ENCODE peak calls at places on chromosomes 5 and 9, in seven cellular contexts. K is A549, W is neuronal stem cell, J is tibial nerve, N is fibroblast of lung, A is PC-3, X is ovary. U is an unnamed sample. For H3K9me3, the result is how much of the 10 kb centered on the place peaks cover.

GRCh38 chr5:149358294-149358651 is 427 bp downstream of the PCYOX1L start:
- DNase-seq in J (peak), K (no peak), X (peak), N (no peak), W (no peak), A (peak), U (no peak)

GRCh38 chr5:17918373-17919104 is 284.3 kb downstream of the TAF11L14 start:
- DNase-seq in A (no peak), N (no peak), X (no peak), J (no peak), K (peak), W (no peak), U (no peak)

GRCh38 chr9:34633851-34634550 is 3.6 kb downstream of the SIGMAR1 start:
- DNase-seq in K (peak), X (peak), J (peak), N (peak), W (peak), A (peak), U (peak)

GRCh38 chr9:87148391-87149237 is 201.3 kb upstream of the GAS1 start:
- DNase-seq in W (peak), X (peak), A (no peak), N (peak), J (peak), K (peak), U (peak)

GRCh38 chr9:69971643-69972449 is 71.8 kb upstream of the MAMDC2 start:
- DNase-seq in A (peak), W (peak), K (peak), J (peak), X (peak), N (peak), U (peak)

GRCh38 chr5:123209163-123210013 is 120.3 kb downstream of the PRDM6 start:
- DNase-seq in X (no peak), J (no peak), N (peak), A (peak), K (peak), W (no peak), U (no peak)

GRCh38 chr5:41983284-41983683 is 58.2 kb downstream of the FBXO4 start:
- DNase-seq in N (no peak), A (no peak), X (no peak), K (no peak), W (no peak), J (no peak), U (no peak)

GRCh38 chr5:157295247-157295646 is 29.3 kb downstream of the CYFIP2 start:
- DNase-seq in X (no peak), A (no peak), W (no peak), K (no peak), J (no peak), N (no peak), U (no peak)

GRCh38 chr5:169804861-169805260 is 167.8 kb downstream of the DOCK2 start:
- DNase-seq in W (no peak), X (no peak), N (peak), J (no peak), K (no peak), A (no peak), U (no peak)

GRCh38 chr5:118450924-118451332 is 537.4 kb downstream of the DTWD2 start:
- DNase-seq in W (peak), N (no peak), J (no peak), X (no peak), A (no peak), K (no peak), U (no peak)

GRCh38 chr5:145854651-145855258 is 18.1 kb downstream of the GRXCR2 start:
- DNase-seq in X (no peak), A (peak), K (peak), N (peak), J (no peak), W (no peak), U (no peak)

GRCh38 chr9:107929439-107929838 is 439.9 kb upstream of the KLF4 start:
- DNase-seq in A (no peak), J (peak), W (no peak), K (no peak), X (peak), N (peak), U (peak)

GRCh38 chr9:130866474-130866965 is 30.1 kb downstream of the QRFP start:
- DNase-seq in X (peak), N (peak), W (peak), A (peak), K (peak), J (peak), U (peak)

GRCh38 chr9:134410078-134410834 is 84.0 kb downstream of the RXRA start:
- DNase-seq in J (no peak), W (no peak), A (no peak), K (peak), N (no peak), X (no peak), U (no peak)

GRCh38 chr5:154878642-154879335 is 20.4 kb downstream of the CNOT8 start:
- DNase-seq in A (no peak), N (peak), K (peak), W (no peak), X (no peak), J (no peak), U (no peak)

GRCh38 chr5:55037046-55037771 is 13.2 kb downstream of the GZMK start:
- DNase-seq in X (no peak), N (peak), J (no peak), A (no peak), W (no peak), K (peak), U (no peak)

GRCh38 chr9:124389146-124389939 is 25.9 kb downstream of the PSMB7 start:
- DNase-seq in N (no peak), W (no peak), K (no peak), J (no peak), X (no peak), A (no peak), U (no peak)

GRCh38 chr9:114280636-114281315 is 42.1 kb upstream of the ORM1 start:
- DNase-seq in N (peak), W (no peak), J (no peak), A (no peak), X (peak), K (no peak), U (peak)

GRCh38 chr5:1127991-1128785 is 16.3 kb upstream of the SLC12A7 start:
- DNase-seq in X (no peak), N (no peak), K (no peak), W (no peak), A (peak), J (no peak), U (no peak)

GRCh38 chr5:159605585-159605984 is 275.3 kb upstream of the IL12B start:
- DNase-seq in N (peak), J (no peak), W (no peak), A (no peak), X (peak), K (no peak), U (no peak)

GRCh38 chr9:71285191-71285656 is 163.8 kb upstream of the TRPM3 start:
- DNase-seq in W (peak), N (peak), J (peak), X (no peak), K (peak), A (peak), U (no peak)

GRCh38 chr9:37412431-37413151 is 9.9 kb upstream of the GRHPR start:
- DNase-seq in N (no peak), X (no peak), J (no peak), W (no peak), A (no peak), K (no peak), U (peak)

GRCh38 chr5:145347026-145347616 is 488.0 kb downstream of the PRELID2 start:
- DNase-seq in X (no peak), A (peak), K (peak), W (peak), N (peak), J (no peak), U (peak)

GRCh38 chr9:86142973-86143372 is 43.6 kb upstream of the GOLM1 start:
- DNase-seq in X (no peak), A (no peak), J (no peak), W (no peak), N (no peak), K (no peak), U (no peak)

GRCh38 chr9:78150312-78150982 is 85.4 kb upstream of the CEP78 start:
- DNase-seq in A (no peak), W (no peak), J (no peak), X (no peak), K (no peak), N (no peak), U (no peak)

GRCh38 chr9:37037137-37037743 is 3.2 kb upstream of the PAX5 start:
- DNase-seq in A (no peak), K (no peak), N (peak), W (no peak), X (no peak), J (no peak), U (no peak)

GRCh38 chr9:78745996-78746395 is 449.1 kb downstream of the PSAT1 start:
- DNase-seq in J (no peak), X (no peak), K (no peak), W (no peak), A (peak), N (peak), U (no peak)

GRCh38 chr9:114076237-114077161 is 1.6 kb downstream of the AMBP start:
- DNase-seq in K (no peak), X (no peak), J (no peak), W (no peak), N (no peak), A (no peak), U (peak)

GRCh38 chr5:132100672-132101261 is 27.2 kb downstream of the CSF2 start:
- DNase-seq in K (no peak), N (no peak), W (no peak), J (no peak), A (no peak), X (no peak), U (no peak)
- H3K27ac ChIP-seq in K (no peak), N (no peak), W (no peak), J (no peak), A (no peak), X (no peak), U (no peak)

DNA sequence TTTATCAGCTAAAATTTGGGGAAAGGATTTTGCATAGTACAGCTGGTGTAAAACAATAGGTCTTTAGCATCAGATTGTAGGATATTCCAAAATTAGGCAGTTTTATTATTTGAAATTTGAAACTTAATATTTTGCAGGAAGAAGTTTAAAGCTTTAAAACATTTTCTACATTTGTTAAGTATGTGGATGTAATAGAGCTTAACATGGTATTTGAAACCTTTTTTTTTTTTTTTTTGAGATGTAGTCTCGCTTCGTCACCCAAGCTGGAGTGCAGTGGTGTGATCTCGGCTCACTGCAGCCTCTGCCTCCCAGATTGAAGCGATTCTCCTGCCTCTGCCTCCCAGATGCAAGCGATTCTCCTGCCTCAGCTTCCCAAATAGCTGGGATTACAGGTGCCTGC is 2.9 kb downstream of the DENND4C start:
- DNase-seq in N (no peak), K (no peak), J (no peak), X (no peak), A (no peak), W (no peak), U (no peak)
- H3K4me3 ChIP-seq in N (peak), K (peak), J (peak), X (no peak), A (peak), W (no peak), U (no peak)

GRCh38 chr9:96818535-96818934 is 35.8 kb downstream of the ZNF782 start:
- DNase-seq in J (no peak), K (peak), W (no peak), X (no peak), A (no peak), N (peak), U (no peak)
- H3K9me3 ChIP-seq in J (under half), K (half or more), W (under half), X (under half), A (half or more), N (under half), U (under half)

DNA sequence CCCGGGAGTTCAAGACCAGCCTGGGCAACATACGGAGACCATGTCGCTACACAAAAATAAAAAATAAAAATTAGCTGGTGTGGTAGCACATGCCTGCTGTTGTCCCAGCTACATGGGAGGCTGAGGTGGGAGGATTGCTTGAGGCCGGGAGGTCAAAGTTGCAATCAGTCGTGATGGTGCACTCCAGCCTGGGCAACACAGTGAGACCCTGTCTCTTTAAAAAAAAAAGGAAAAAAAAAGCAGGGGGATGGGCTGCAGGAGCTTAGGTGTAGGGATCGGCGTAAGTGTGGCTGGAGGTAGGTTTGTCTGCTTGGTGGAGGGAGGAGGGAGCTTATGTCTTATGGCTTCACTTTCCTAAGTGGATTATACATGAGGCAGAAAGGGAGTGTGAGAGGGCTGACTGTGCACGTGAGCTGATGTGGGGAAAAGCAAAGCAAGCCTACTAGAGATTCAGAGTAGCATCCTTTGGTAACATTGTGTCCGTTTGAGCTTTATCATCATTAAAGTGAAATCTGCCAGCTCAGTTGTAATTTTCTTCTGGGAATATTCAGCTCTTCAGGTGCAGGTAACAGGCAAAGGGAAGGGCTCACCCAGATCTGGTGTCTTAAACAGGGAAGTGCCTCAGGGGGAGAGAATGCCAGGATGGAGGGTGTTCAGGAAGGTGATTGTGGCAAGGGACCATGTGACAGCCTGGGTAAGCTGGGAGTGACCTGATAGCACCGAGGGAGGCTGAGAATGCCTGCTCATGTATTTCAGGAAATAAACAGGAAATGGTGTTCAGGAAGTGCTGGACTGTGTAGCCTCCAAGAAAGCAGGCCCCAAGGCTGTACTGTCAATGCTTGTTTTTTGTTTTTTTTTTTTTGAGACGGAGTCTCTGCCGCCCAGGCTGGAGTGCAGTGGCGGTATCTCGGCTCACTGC is 17.6 kb upstream of the SETX start:
- DNase-seq in J (peak), K (peak), N (no peak), W (no peak), A (peak), X (peak), U (peak)
- H3K27ac ChIP-seq in J (peak), K (no peak), N (no peak), W (no peak), A (no peak), X (no peak), U (no peak)

GRCh38 chr5:38259062-38259857 is 901 bp downstream of the EGFLAM start:
- DNase-seq in X (no peak), K (no peak), J (no peak), N (no peak), A (no peak), W (no peak), U (no peak)
- H3K4me3 ChIP-seq in X (peak), K (peak), J (peak), N (peak), A (peak), W (no peak), U (no peak)

DNA sequence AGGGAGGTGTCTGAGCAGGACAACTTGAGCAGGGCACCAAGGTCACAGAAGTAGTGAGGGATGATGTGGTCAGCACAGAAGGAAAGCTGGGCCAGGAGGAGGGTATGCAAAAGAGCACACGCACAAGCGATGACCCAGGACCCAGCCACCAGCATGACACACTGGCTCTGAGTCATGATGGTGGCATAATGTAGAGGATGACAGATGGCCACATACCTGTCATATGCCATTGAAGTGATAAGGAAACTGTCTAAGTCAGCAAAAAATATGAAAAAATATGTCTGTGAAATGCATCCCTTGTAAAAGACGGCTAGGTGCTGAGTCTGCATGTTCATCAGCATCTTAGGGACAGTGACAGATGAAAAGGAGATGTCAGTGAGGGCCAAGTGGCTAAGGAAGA is 380 bp downstream of the OR1J1 start:
- DNase-seq in K (no peak), X (no peak), J (no peak), N (no peak), W (no peak), A (no peak), U (no peak)
- H3K9me3 ChIP-seq in K (under half), X (under half), J (under half), N (under half), W (under half), A (under half), U (under half)